ENCODE peak calls at places on chromosomes 7 and 10, in six cellular contexts. U is HCT116, B is IMR-90, R is HepG2, D is K562, Q is GM12878. Z is an unnamed sample. For H3K36me3, the result is how much of the 10 kb centered on the place peaks cover.

GRCh38 chr10:117075064-117075463 is 63.0 kb downstream of the VAX1 start:
- DNase-seq in D (no peak), Q (no peak), U (no peak), R (no peak), B (peak), Z (no peak)

GRCh38 chr7:113197274-113197673 is 78.9 kb upstream of the SMIM30 start:
- DNase-seq in B (peak), D (no peak), R (no peak), Q (no peak), U (no peak), Z (no peak)

GRCh38 chr7:47239927-47240570 is 341.9 kb downstream of the TNS3 start:
- DNase-seq in Q (no peak), U (no peak), D (no peak), R (no peak), B (no peak), Z (no peak)

GRCh38 chr10:90342480-90342879 is 515.4 kb downstream of the HTR7 start:
- DNase-seq in Q (no peak), U (no peak), R (no peak), B (no peak), D (no peak), Z (no peak)

GRCh38 chr10:86350897-86351296 is 15.7 kb downstream of the GRID1 start:
- DNase-seq in D (no peak), R (no peak), B (no peak), Q (no peak), U (no peak), Z (no peak)

GRCh38 chr7:75866497-75867389 is 12.1 kb upstream of the RHBDD2 start:
- DNase-seq in Q (no peak), D (peak), U (peak), B (peak), R (peak), Z (peak)

GRCh38 chr10:124626759-124627380 is 117.3 kb downstream of the FAM53B start:
- DNase-seq in Q (peak), R (no peak), U (no peak), B (no peak), D (no peak), Z (no peak)

GRCh38 chr7:45240187-45240776 is 82.7 kb downstream of the RAMP3 start:
- DNase-seq in U (no peak), D (peak), R (no peak), B (no peak), Q (no peak), Z (no peak)

GRCh38 chr7:123533929-123534382 is 439 bp downstream of the IQUB start:
- DNase-seq in Q (no peak), B (no peak), U (no peak), D (peak), R (no peak), Z (no peak)

DNA sequence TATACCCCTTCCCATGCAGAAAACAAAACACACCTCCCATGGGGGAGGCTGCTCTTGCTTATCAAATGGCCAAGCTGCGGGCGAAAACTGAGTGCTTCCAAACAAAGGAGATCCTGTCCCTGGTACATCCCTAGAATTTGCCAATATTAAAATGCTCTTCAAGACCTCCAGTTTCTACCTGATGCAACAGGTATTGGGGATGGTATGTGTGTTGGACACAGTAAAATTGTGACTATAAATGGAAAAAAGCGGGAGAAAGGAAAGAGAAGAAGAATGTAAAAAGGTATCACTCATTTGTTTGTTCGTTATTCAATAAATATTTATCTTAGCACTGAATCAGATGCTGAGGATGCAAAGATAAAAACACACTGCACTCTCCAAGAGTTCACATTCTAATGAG is 123.9 kb downstream of the KMT2E start:
- DNase-seq in R (no peak), U (no peak), B (no peak), Q (no peak), D (no peak), Z (no peak)
- H3K36me3 ChIP-seq in R (under half), U (under half), B (under half), Q (under half), D (under half), Z (under half)

DNA sequence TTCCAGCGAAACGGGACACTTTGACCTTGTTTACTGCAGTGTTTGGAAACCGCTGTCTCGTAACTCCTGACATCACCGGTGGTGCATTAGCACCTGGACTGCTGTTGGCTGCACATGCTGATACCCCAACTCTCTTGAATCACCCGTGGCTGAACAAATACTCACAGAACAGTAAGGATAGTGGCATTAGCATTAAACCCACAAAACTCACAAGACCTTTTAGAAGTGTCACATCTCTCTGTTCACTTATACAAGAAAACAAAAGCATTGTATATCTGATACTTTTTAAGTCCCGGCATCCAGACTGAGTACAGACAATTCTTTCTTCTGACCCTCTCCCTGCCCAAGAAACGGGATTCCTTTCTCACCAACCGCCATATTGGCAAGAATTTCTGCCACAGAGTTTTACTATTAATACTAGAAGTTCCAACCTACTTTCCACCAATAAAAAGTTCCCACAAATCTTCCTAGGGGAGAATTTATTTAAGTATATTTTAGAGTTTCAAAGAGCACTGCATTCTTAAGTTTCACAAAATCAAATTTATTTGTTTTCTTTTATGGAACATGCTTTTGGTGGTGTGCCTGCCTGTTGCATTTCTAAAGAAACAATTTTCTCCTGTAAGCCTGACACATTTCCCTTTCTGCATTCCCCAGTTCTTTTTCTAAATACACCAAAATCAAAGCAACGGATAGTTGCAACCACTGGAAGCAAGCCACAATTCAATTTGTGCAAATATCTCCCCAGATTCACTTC is 208.4 kb upstream of the KLF14 start:
- DNase-seq in Q (no peak), B (peak), U (no peak), R (peak), D (peak), Z (no peak)
- TF ChIP-seq CEBPB in Q (no peak), B (peak), U (no peak), R (peak), D (peak), Z (no peak)

GRCh38 chr7:98870071-98870651 is 347 bp upstream of the TMEM130 start:
- DNase-seq in B (peak), U (no peak), R (no peak), Q (peak), D (peak), Z (peak)
- H2AFZ ChIP-seq in B (peak), U (no peak), R (no peak), Q (no peak), D (no peak), Z (no peak)

GRCh38 chr7:92939793-92940360 is 103.5 kb upstream of the CDK6 start:
- DNase-seq in B (no peak), D (no peak), R (no peak), U (no peak), Q (no peak), Z (no peak)
- H3K36me3 ChIP-seq in B (under half), D (under half), R (under half), U (under half), Q (under half), Z (under half)

GRCh38 chr7:90211391-90212148 is at the start of gene STEAP2:
- DNase-seq in B (peak), D (peak), Q (no peak), U (peak), R (peak), Z (peak)
- TF ChIP-seq CEBPB in B (no peak), D (no peak), Q (no peak), U (no peak), R (no peak), Z (no peak)

GRCh38 chr7:107693396-107693795 is 32.8 kb downstream of the SLC26A4 start:
- DNase-seq in R (no peak), U (no peak), D (no peak), Q (no peak), B (no peak), Z (no peak)

GRCh38 chr7:107690611-107691010 is 30.0 kb downstream of the SLC26A4 start:
- DNase-seq in Q (no peak), B (peak), D (no peak), R (no peak), U (no peak), Z (no peak)

GRCh38 chr7:107694395-107694794 is 33.8 kb downstream of the SLC26A4 start:
- DNase-seq in Q (no peak), B (peak), U (no peak), R (no peak), D (no peak), Z (no peak)

GRCh38 chr7:107691713-107692112 is 31.1 kb downstream of the SLC26A4 start:
- DNase-seq in U (no peak), Q (no peak), D (no peak), R (no peak), B (peak), Z (no peak)

DNA sequence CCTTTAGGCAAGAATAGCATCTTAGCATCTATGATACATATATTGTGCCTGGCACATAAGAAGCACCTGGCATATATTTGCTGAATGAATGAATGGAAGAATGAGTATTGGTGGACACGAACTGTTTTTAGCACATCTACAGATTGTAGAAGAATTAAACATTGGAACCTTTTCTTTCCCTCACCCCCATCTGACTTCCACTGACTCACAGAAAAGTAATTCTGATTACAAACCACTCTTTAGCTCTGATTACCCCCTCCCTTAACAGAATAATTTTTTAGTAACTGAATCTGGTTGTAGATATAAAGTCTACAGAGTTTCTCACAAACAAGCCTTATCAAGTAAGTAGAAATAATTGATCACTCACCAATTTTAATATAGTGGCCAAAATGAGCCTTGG is 31.9 kb downstream of the SLC26A4 start:
- DNase-seq in B (peak), R (no peak), D (no peak), Q (no peak), U (no peak), Z (no peak)
- H2AFZ ChIP-seq in B (no peak), R (no peak), D (no peak), Q (no peak), U (no peak), Z (peak)

GRCh38 chr7:139264220-139264619 is 33.2 kb downstream of the UBN2 start:
- DNase-seq in U (no peak), B (no peak), Q (no peak), R (no peak), D (no peak), Z (no peak)
- H3K36me3 ChIP-seq in U (under half), B (under half), Q (under half), R (under half), D (half or more), Z (under half)

DNA sequence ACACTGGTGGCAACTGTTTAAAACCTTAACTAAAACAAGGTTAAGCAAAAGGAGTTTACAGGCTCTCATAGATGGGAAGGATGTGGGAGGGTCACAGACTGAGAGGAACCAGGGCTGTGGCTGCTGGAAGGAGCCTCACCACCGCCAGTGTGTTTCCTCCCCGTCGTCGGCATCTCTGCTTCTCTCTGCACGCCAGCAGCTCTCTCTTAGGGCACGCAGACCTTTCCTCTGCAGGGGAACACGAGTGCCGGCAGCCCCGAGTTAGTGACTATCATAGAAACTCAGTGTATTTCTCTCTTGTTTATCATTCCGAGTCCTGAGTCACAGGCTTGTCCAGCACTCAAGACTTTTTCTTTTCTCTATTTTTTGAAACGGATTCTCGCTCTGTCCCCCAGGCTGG is 8.1 kb upstream of the SH2D4B start:
- DNase-seq in Q (no peak), U (no peak), D (no peak), B (peak), R (no peak), Z (no peak)
- TF ChIP-seq CEBPB in Q (no peak), U (no peak), D (no peak), B (no peak), R (no peak), Z (no peak)

DNA sequence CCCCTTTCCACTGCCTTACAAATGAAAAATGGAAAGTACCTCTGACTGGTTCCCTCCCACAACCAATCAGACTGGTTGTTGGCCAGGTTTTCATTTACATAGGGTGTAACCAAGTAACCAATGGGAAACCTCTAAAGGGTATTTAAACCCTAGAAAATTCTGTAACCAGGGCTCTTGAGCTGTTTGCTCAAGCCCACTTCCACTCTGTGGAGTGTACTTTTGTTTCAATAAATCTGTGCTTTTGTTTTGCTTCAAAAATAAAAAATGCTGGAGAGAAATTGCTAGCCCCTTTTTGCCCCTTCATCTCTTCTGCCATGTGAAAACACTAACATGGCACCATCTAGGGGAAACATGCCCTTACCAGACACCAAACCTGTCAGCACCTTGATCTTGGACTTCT is 129.5 kb downstream of the AHR start:
- DNase-seq in B (no peak), Q (no peak), R (no peak), D (no peak), U (no peak), Z (no peak)
- H2AFZ ChIP-seq in B (no peak), Q (no peak), R (no peak), D (no peak), U (no peak), Z (no peak)

Z was measured in H1.